ENCODE peak calls at places on chromosomes 11 and 22, in ten cellular contexts. Q is ACHN, F is DMS153, C is left lobe of liver, I is astrocyte of the spinal cord, P is HTR-8/SVneo, V is dorsolateral prefrontal cortex, J is tibial nerve, L is H4, D is neural crest cell. E is an unnamed sample.
A peak's percentile ranks its signal among the peaks of the same experiment; 100 is the strongest.

GRCh38 chr11:40998888-40999287 is 460.6 kb downstream of the LRRC4C start:
- DNase-seq in Q (no peak), P (no peak), J (no peak), V (no peak), L (no peak), D (no peak), C (no peak), I (no peak), F (no peak), E (no peak)

GRCh38 chr22:37230673-37231405 is 13.2 kb downstream of the RAC2 start:
- DNase-seq in L (no peak), P (no peak), F (no peak), I (no peak), D (no peak), V (no peak), C (no peak), Q (no peak), J (no peak), E (no peak)

GRCh38 chr11:19890308-19890707 is 177.7 kb downstream of the NAV2 start:
- DNase-seq in D (no peak), L (peak; percentile 85), P (peak; percentile 70), C (no peak), V (no peak), I (peak; percentile 95), Q (peak; percentile 95), J (no peak), F (no peak), E (no peak)

GRCh38 chr11:99565333-99565732 is 544.6 kb downstream of the CNTN5 start:
- DNase-seq in C (no peak), L (no peak), P (no peak), Q (no peak), V (no peak), D (no peak), I (no peak), F (no peak), J (no peak), E (no peak)

GRCh38 chr11:33636104-33636503 is 64.5 kb downstream of the C11orf91 start:
- DNase-seq in L (peak; percentile 74), J (no peak), V (no peak), P (no peak), D (no peak), C (no peak), F (no peak), Q (no peak), I (no peak), E (no peak)

GRCh38 chr11:23143031-23143430 is 282.8 kb upstream of the CCDC179 start:
- DNase-seq in D (no peak), V (no peak), I (peak; percentile 1), L (no peak), J (no peak), C (no peak), Q (no peak), F (no peak), P (no peak), E (peak; percentile 6)

GRCh38 chr11:65499713-65500261 is 942 bp downstream of the MALAT1 start:
- DNase-seq in J (no peak), I (no peak), P (no peak), D (no peak), F (no peak), Q (no peak), L (no peak), C (no peak), V (no peak), E (no peak)

GRCh38 chr22:20438066-20438677 is 547 bp upstream of the SCARF2 start:
- DNase-seq in D (no peak), P (no peak), C (no peak), V (peak; percentile 30), Q (no peak), J (no peak), L (no peak), F (no peak), I (peak; percentile 61), E (no peak)

GRCh38 chr11:35529971-35530495 is 4.6 kb upstream of the PAMR1 start:
- DNase-seq in D (no peak), J (peak; percentile 46), C (no peak), V (no peak), Q (peak; percentile 49), L (peak; percentile 94), F (no peak), P (peak; percentile 56), I (peak; percentile 96), E (no peak)

GRCh38 chr11:35721576-35722341 is 59.2 kb downstream of the TRIM44 start:
- DNase-seq in C (no peak), D (no peak), L (no peak), P (no peak), F (no peak), I (no peak), Q (no peak), J (no peak), V (no peak), E (no peak)

GRCh38 chr11:10858505-10859360 is 880 bp upstream of the ZBED5 start:
- DNase-seq in L (peak; percentile 7), P (peak; percentile 15), J (peak; percentile 36), C (peak; percentile 71), V (peak; percentile 79), D (peak; percentile 45), Q (peak; percentile 42), I (no peak), F (peak; percentile 49), E (no peak)

GRCh38 chr11:64764753-64765152 is 5.0 kb upstream of the PYGM start:
- DNase-seq in P (no peak), J (no peak), I (no peak), F (no peak), D (no peak), C (no peak), Q (no peak), L (no peak), V (no peak), E (no peak)

GRCh38 chr11:125226701-125227100 is 62.1 kb downstream of the PKNOX2 start:
- DNase-seq in I (no peak), V (no peak), Q (no peak), D (no peak), J (no peak), L (no peak), C (no peak), F (no peak), P (no peak), E (no peak)

GRCh38 chr22:19115628-19116027 is 6.6 kb downstream of the DGCR2 start:
- DNase-seq in D (no peak), F (no peak), L (no peak), V (no peak), J (no peak), C (no peak), I (no peak), P (no peak), Q (no peak), E (no peak)

GRCh38 chr11:64180871-64181270 is 5.1 kb upstream of the STIP1 start:
- DNase-seq in P (no peak), Q (no peak), C (no peak), V (no peak), F (no peak), J (no peak), L (no peak), I (no peak), D (no peak), E (no peak)

GRCh38 chr22:35582218-35582860 is 34.8 kb downstream of the MB start:
- DNase-seq in I (no peak), P (no peak), L (no peak), D (no peak), F (no peak), Q (no peak), V (no peak), C (no peak), J (no peak), E (no peak)

GRCh38 chr11:59145534-59145933 is 2.9 kb downstream of the FAM111A start:
- DNase-seq in C (no peak), V (no peak), F (no peak), L (no peak), I (peak; percentile 2), J (no peak), Q (no peak), D (no peak), P (no peak), E (no peak)

GRCh38 chr11:47518212-47518959 is 34.5 kb downstream of the CELF1 start:
- DNase-seq in Q (no peak), F (no peak), L (no peak), J (no peak), D (no peak), I (no peak), P (no peak), C (no peak), V (no peak), E (no peak)

GRCh38 chr11:84719935-84720577 is 907.1 kb downstream of the DLG2 start:
- DNase-seq in Q (no peak), P (no peak), D (peak; percentile 22), J (no peak), V (peak; percentile 40), C (no peak), I (no peak), L (no peak), F (no peak), E (peak; percentile 67)

GRCh38 chr22:20442485-20443284 is 5.1 kb upstream of the SCARF2 start:
- DNase-seq in C (no peak), L (no peak), J (no peak), F (no peak), Q (no peak), I (no peak), D (no peak), P (no peak), V (no peak), E (no peak)

GRCh38 chr11:28514391-28514790 is 406.2 kb downstream of the METTL15 start:
- DNase-seq in I (no peak), C (no peak), J (no peak), F (no peak), L (no peak), Q (no peak), P (no peak), V (no peak), D (no peak), E (no peak)

GRCh38 chr11:3225826-3226750 is 6.1 kb downstream of the MRGPRE start:
- DNase-seq in P (no peak), I (no peak), D (no peak), V (no peak), F (no peak), L (no peak), Q (no peak), C (no peak), J (no peak), E (no peak)